ENCODE peak calls at places on chromosomes 2 and 18, in five cellular contexts. B is spleen, L is neural progenitor cell, E is heart right ventricle, I is ovary. C is an unnamed sample.

GRCh38 chr2:17309741-17310339 is 208.4 kb downstream of the RAD51AP2 start:
- DNase-seq in I (no peak), L (peak; percentile 86), B (no peak), E (peak; percentile 23), C (no peak)

GRCh38 chr2:96819101-96819875 is 3.2 kb downstream of the CNNM3 start:
- DNase-seq in I (no peak), E (no peak), B (peak; percentile 61), L (no peak), C (no peak)

GRCh38 chr2:56128235-56128634 is 55.6 kb upstream of the CCDC85A start:
- DNase-seq in L (no peak), B (no peak), I (no peak), E (no peak), C (no peak)

GRCh38 chr2:225013432-225014048 is 28.7 kb downstream of the DOCK10 start:
- DNase-seq in E (no peak), I (no peak), B (no peak), L (no peak), C (no peak)

GRCh38 chr2:222160125-222160524 is 138.7 kb downstream of the PAX3 start:
- DNase-seq in I (no peak), E (no peak), L (no peak), B (no peak), C (no peak)

GRCh38 chr18:470661-471501 is 29.6 kb downstream of the COLEC12 start:
- DNase-seq in E (no peak), I (no peak), B (no peak), L (no peak), C (no peak)

GRCh38 chr2:173343921-173344320 is 10.8 kb upstream of the CDCA7 start:
- DNase-seq in L (no peak), B (no peak), I (no peak), E (no peak), C (no peak)

GRCh38 chr2:99485824-99486223 is 4.0 kb downstream of the REV1 start:
- DNase-seq in I (no peak), B (no peak), E (no peak), L (peak; percentile 21), C (no peak)

GRCh38 chr18:79069792-79070151 is 578 bp downstream of the ATP9B start:
- DNase-seq in E (no peak), L (no peak), I (no peak), B (no peak), C (no peak)

GRCh38 chr2:160214461-160215055 is 14.5 kb upstream of the ITGB6 start:
- DNase-seq in L (no peak), E (peak; percentile 54), I (no peak), B (no peak), C (no peak)

GRCh38 chr2:34851804-34852203 is 1252.7 kb upstream of the FAM98A start:
- DNase-seq in E (no peak), I (no peak), L (no peak), B (no peak), C (no peak)

GRCh38 chr2:42922293-42922692 is 129.9 kb upstream of the HAAO start:
- DNase-seq in I (no peak), E (no peak), L (no peak), B (no peak), C (no peak)

GRCh38 chr2:171726841-171727460 is 39.7 kb downstream of the DYNC1I2 start:
- DNase-seq in L (no peak), B (no peak), I (no peak), E (no peak), C (no peak)

GRCh38 chr18:62632788-62633455 is 82.4 kb upstream of the PHLPP1 start:
- DNase-seq in L (no peak), I (no peak), B (no peak), E (no peak), C (no peak)

GRCh38 chr2:144515694-144516416 is 4.1 kb downstream of the ZEB2 start:
- DNase-seq in B (peak; percentile 90), E (peak; percentile 62), L (peak; percentile 66), I (peak; percentile 74), C (no peak)

GRCh38 chr18:22723741-22724140 is 209.4 kb upstream of the RBBP8 start:
- DNase-seq in I (no peak), L (no peak), B (no peak), E (no peak), C (no peak)

GRCh38 chr18:45353530-45353929 is 261.7 kb upstream of the SLC14A2 start:
- DNase-seq in L (no peak), I (no peak), B (no peak), E (no peak), C (no peak)

DNA sequence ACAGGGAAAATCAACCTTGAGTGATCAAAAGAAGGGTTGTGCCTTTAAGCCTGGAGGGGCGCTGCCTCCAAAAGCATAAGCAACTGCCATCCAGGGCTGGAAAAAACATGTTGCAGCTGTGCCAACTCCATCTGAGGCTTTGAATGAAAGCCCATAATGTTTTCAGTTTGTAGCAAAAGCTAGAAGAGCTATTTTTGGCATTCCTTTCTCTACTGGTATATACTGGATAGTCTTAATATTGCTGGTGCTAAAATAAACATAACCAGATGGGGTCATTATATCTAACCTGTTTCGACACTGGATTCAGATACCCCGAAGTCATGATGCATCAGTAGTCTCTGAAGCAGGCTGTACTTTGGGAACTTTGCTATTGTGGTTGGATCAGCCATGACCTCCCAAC is 25.1 kb downstream of the ANXA4 start:
- DNase-seq in E (no peak), B (no peak), L (no peak), I (peak; percentile 41), C (no peak)
- H3K4me1 ChIP-seq in E (peaks cover 4% of the 10 kb centered on the region), B (peaks cover 10% of the 10 kb centered on the region), L (no peaks in the 10 kb centered on the region), I (peaks cover 11% of the 10 kb centered on the region), C (peaks cover 31% of the 10 kb centered on the region)

DNA sequence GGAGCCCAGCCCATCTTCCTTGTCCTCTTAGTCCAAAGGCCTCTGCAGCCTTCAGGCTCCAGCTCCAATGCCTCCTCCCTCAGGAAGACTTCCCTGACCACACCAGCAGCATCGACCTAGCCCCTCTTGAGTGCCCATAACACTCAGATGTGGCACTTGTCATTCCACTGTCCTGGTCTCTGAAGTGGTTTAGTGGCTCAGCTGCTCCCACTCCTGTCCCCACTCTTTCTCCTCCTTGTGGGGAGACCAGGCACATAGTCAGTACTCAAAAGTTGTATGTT is 97.4 kb downstream of the STPG4 start:
- DNase-seq in B (no peak), E (no peak), L (no peak), I (no peak), C (no peak)
- H3K4me3 ChIP-seq in B (no peak overlapping the region), E (no peak overlapping the region), L (no peak overlapping the region), I (no peak overlapping the region), C (no peak overlapping the region)

DNA sequence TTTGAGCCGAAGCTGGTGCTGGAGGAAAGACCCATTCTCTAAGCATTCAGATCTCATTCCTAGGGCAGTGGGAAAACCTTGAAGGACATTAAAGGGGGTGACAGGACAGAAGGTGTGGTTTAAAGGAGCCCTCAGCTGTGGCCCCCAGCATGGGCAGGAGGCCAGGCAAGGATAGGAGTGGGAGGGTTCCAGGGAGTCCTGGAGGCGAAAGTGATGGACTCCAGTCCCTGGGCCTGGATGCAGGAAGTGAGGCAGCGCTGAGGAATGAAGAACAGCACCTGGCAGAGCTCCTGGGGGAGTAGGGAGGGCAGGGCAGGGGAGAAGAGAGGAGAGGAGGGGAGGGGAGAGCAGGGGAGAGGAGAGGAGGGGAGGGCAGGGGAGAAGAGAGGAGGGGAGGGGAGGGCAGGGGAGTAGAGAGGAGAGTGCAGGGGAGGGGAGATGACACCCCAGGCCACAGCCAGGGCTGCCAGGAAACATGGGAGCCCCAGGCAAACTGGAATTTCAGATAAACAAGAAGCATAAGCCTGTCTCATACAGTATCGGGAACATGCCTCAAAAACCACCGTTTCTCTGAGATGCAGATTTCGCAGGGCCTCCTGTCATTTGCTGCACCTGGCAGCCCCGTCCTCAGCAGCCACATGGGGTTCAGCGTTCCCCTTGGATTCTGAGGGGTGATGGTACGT is 5.7 kb downstream of the RAMP1 start:
- DNase-seq in I (peak; percentile 54), B (no peak), E (no peak), L (no peak), C (peak; percentile 54)
- H3K4me1 ChIP-seq in I (no peaks in the 10 kb centered on the region), B (no peaks in the 10 kb centered on the region), E (peaks cover 13% of the 10 kb centered on the region), L (peaks cover 1% of the 10 kb centered on the region), C (peaks cover 86% of the 10 kb centered on the region)

DNA sequence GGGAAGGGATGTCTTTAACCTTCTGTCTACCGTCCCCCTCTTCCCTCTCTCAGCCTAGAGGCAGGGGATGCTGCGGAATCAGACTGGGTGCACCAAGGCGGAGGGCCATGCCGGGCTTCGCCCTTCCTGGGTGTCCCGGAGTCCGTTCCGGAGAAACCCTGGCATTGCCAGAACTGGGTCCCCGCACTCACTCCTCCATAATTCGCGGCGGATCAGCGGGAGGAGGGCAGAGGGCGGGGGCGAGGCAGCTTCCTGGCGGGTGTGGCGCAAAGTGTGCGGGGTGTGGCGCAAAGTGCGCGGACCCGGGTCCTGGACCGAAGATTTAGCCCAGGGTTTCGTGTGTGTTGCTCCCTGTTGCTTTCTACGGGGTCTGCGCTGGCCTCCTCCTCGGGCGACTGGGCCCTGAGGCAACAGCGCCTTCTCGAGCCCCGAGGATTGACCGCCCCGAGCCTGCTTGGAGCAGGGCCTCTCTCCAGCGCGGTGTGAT is 12.4 kb upstream of the SKOR2 start:
- DNase-seq in L (peak; percentile 65), I (no peak), B (no peak), E (no peak), C (no peak)
- H3K4me3 ChIP-seq in L (peak overlapping the region; percentile 73), I (no peak overlapping the region), B (no peak overlapping the region), E (peak overlapping the region; percentile 2), C (peak overlapping the region; percentile 52)

GRCh38 chr2:28754321-28754720 is 2.7 kb downstream of the PPP1CB start:
- DNase-seq in B (no peak), E (no peak), L (peak; percentile 11), I (no peak), C (no peak)
- H3K4me1 ChIP-seq in B (peaks cover 70% of the 10 kb centered on the region), E (peaks cover 62% of the 10 kb centered on the region), L (peaks cover 33% of the 10 kb centered on the region), I (peaks cover 9% of the 10 kb centered on the region), C (peaks cover 46% of the 10 kb centered on the region)

GRCh38 chr18:67932261-67932660 is 415.7 kb upstream of the DSEL start:
- DNase-seq in E (no peak), B (no peak), I (no peak), L (no peak), C (no peak)
- H3K4me3 ChIP-seq in E (no peak overlapping the region), B (no peak overlapping the region), I (no peak overlapping the region), L (no peak overlapping the region), C (no peak overlapping the region)

GRCh38 chr2:101148777-101149176 is 2.4 kb downstream of the TBC1D8 start:
- DNase-seq in B (no peak), I (no peak), L (no peak), E (no peak), C (no peak)
- H3K4me1 ChIP-seq in B (peaks cover 20% of the 10 kb centered on the region), I (peaks cover 15% of the 10 kb centered on the region), L (peaks cover 11% of the 10 kb centered on the region), E (peaks cover 52% of the 10 kb centered on the region), C (peaks cover 34% of the 10 kb centered on the region)